ENCODE peak calls at places on chromosomes 16 and 17, in six cellular contexts. W is epithelial cell of esophagus, D is HFF-Myc, T is A549, N is mammary epithelial cell, F is body of pancreas. Y is an unnamed sample.

GRCh38 chr16:71882505-71883192 is 1.3 kb downstream of the ZNF821 start:
- DNase-seq in W (peak; percentile 89), D (peak; percentile 61), T (peak; percentile 83), N (peak; percentile 67), F (peak; percentile 70), Y (peak; percentile 84)

GRCh38 chr17:13757871-13758270 is 156.1 kb upstream of the HS3ST3A1 start:
- DNase-seq in W (no peak), D (no peak), T (no peak), N (no peak), F (no peak), Y (no peak)

GRCh38 chr16:88814144-88814502 is 2.4 kb upstream of the APRT start:
- DNase-seq in W (no peak), D (no peak), T (no peak), N (no peak), F (no peak), Y (no peak)

GRCh38 chr17:15475620-15476354 is 8.4 kb upstream of the CDRT4 start:
- DNase-seq in W (peak; percentile 52), D (no peak), T (no peak), N (peak; percentile 9), F (no peak), Y (peak; percentile 31)

GRCh38 chr17:9072626-9073339 is 51.5 kb downstream of the NTN1 start:
- DNase-seq in W (peak; percentile 5), D (no peak), T (no peak), N (no peak), F (peak; percentile 54), Y (peak; percentile 3)

GRCh38 chr17:79926002-79926307 is 86.7 kb upstream of the CBX4 start:
- DNase-seq in W (no peak), D (no peak), T (no peak), N (no peak), F (no peak), Y (no peak)

GRCh38 chr16:9570521-9570920 is 479.1 kb downstream of the HAPSTR1 start:
- DNase-seq in W (no peak), D (no peak), T (no peak), N (no peak), F (no peak), Y (no peak)

GRCh38 chr16:75296606-75297005 is 45.2 kb upstream of the BCAR1 start:
- DNase-seq in W (no peak), D (no peak), T (no peak), N (no peak), F (peak; percentile 79), Y (no peak)

GRCh38 chr16:50878536-50878935 is 136.7 kb downstream of the CYLD start:
- DNase-seq in W (no peak), D (no peak), T (no peak), N (no peak), F (no peak), Y (no peak)

GRCh38 chr17:11899494-11899893 is 97.8 kb downstream of the ZNF18 start:
- DNase-seq in W (peak; percentile 6), D (no peak), T (no peak), N (no peak), F (no peak), Y (no peak)

GRCh38 chr16:48125888-48126287 is 29.9 kb downstream of the ABCC12 start:
- DNase-seq in W (no peak), D (no peak), T (no peak), N (no peak), F (peak; percentile 3), Y (no peak)

GRCh38 chr17:79479876-79480275 is 131.0 kb downstream of the RBFOX3 start:
- DNase-seq in W (no peak), D (no peak), T (no peak), N (no peak), F (no peak), Y (no peak)

GRCh38 chr16:7596285-7596684 is 263.6 kb downstream of the RBFOX1 start:
- DNase-seq in W (no peak), D (no peak), T (no peak), N (no peak), F (no peak), Y (no peak)

GRCh38 chr16:31105677-31106213 is 2.4 kb upstream of the BCKDK start:
- DNase-seq in W (peak; percentile 44), D (peak; percentile 32), T (peak; percentile 69), N (peak; percentile 20), F (peak; percentile 92), Y (no peak)

GRCh38 chr16:64121473-64121872 is 1000.4 kb downstream of the CDH11 start:
- DNase-seq in W (peak; percentile 65), D (no peak), T (no peak), N (peak; percentile 80), F (no peak), Y (peak; percentile 61)

GRCh38 chr16:10521681-10522274 is 58.6 kb downstream of the EMP2 start:
- DNase-seq in W (peak; percentile 75), D (peak; percentile 67), T (peak; percentile 45), N (peak; percentile 45), F (peak; percentile 71), Y (peak; percentile 62)

GRCh38 chr16:67672306-67672705 is 5.7 kb downstream of the C16orf86 start:
- DNase-seq in W (no peak), D (no peak), T (no peak), N (no peak), F (no peak), Y (no peak)

GRCh38 chr16:20401066-20401465 is 3.5 kb downstream of the PDILT start:
- DNase-seq in W (no peak), D (no peak), T (no peak), N (no peak), F (no peak), Y (no peak)

GRCh38 chr17:15121426-15121825 is 143.7 kb downstream of the PMP22 start:
- DNase-seq in W (no peak), D (no peak), T (no peak), N (no peak), F (no peak), Y (no peak)

GRCh38 chr16:85146532-85146797 is 34.2 kb upstream of the CIBAR2 start:
- DNase-seq in W (no peak), D (no peak), T (no peak), N (no peak), F (no peak), Y (no peak)

GRCh38 chr17:57638284-57638683 is 106.8 kb downstream of the CCDC182 start:
- DNase-seq in W (no peak), D (no peak), T (no peak), N (no peak), F (no peak), Y (no peak)

GRCh38 chr17:7294614-7295153 is at the start of gene YBX2:
- DNase-seq in W (peak; percentile 76), D (no peak), T (peak; percentile 90), N (peak; percentile 45), F (peak; percentile 81), Y (no peak)

GRCh38 chr17:76260220-76260619 is 4.9 kb upstream of the UBALD2 start:
- DNase-seq in W (no peak), D (no peak), T (no peak), N (no peak), F (no peak), Y (no peak)

GRCh38 chr17:75815399-75815798 is 28.8 kb downstream of the UNC13D start:
- DNase-seq in W (no peak), D (no peak), T (no peak), N (no peak), F (no peak), Y (no peak)

GRCh38 chr17:50396261-50397110 is 837 bp downstream of the LRRC59 start:
- DNase-seq in W (peak; percentile 82), D (no peak), T (peak; percentile 58), N (peak; percentile 68), F (peak; percentile 85), Y (peak; percentile 64)

GRCh38 chr17:69597898-69598692 is 183.6 kb downstream of the MAP2K6 start:
- DNase-seq in W (peak; percentile 92), D (no peak), T (no peak), N (peak; percentile 77), F (no peak), Y (peak; percentile 89)

GRCh38 chr16:22216191-22216831 is 10.2 kb downstream of the EEF2K start:
- DNase-seq in W (no peak), D (no peak), T (no peak), N (no peak), F (no peak), Y (no peak)

GRCh38 chr17:3027786-3028532 is 35.4 kb downstream of the OR1D5 start:
- DNase-seq in W (no peak), D (no peak), T (no peak), N (no peak), F (no peak), Y (no peak)

GRCh38 chr17:31917065-31917529 is 15.6 kb upstream of the UTP6 start:
- DNase-seq in W (no peak), D (no peak), T (no peak), N (no peak), F (peak; percentile 12), Y (no peak)

GRCh38 chr17:83198366-83199341 is 119.2 kb downstream of the METRNL start:
- DNase-seq in W (no peak), D (no peak), T (no peak), N (no peak), F (peak; percentile 10), Y (no peak)
- H3K4me3 ChIP-seq in W (no peak overlapping the region), D (no peak overlapping the region), T (no peak overlapping the region), N (no peak overlapping the region), F (no peak overlapping the region), Y (no peak overlapping the region)

DNA sequence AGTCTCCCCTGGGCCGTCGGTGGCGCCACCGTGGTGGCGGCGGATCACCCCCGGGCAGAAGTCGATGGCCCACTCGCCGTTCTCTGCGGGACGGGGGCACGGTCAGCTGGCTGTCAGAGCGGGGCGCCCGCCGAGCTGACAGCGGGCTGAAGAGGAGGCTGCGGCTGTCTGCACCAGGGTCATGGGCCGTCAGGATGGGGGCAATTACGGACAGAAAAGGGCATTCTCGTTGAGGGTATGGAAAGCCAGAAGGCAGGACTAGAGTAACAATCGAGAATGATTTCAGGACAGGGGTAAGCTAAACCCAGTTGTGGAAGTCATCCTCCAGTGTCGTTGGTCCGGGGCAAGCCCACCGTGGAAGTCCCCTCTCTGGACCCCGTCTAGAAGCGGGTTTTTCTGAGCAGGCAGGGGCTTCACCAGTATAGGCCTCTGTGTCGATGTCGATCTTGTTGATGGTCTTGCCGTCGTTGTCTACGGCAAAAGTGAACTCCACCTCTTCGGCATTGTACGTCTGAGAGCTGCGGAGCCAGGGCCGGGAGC is 1.7 kb downstream of the CHRNE start:
- DNase-seq in W (no peak), D (no peak), T (no peak), N (no peak), F (no peak), Y (no peak)
- H3K4me3 ChIP-seq in W (no peak overlapping the region), D (no peak overlapping the region), T (no peak overlapping the region), N (no peak overlapping the region), F (no peak overlapping the region), Y (no peak overlapping the region)

GRCh38 chr16:3036726-3037315 is at the start of gene BICDL2:
- DNase-seq in W (no peak), D (no peak), T (no peak), N (no peak), F (peak; percentile 83), Y (no peak)
- H3K4me3 ChIP-seq in W (peak within 1 kb of the TSS; percentile 61), D (no peak within 1 kb of the TSS), T (peak within 1 kb of the TSS; percentile 30), N (no peak within 1 kb of the TSS), F (peak within 1 kb of the TSS; percentile 52), Y (peak within 1 kb of the TSS; percentile 72)

GRCh38 chr16:57690782-57691471 is 3.7 kb upstream of the DRC7 start:
- DNase-seq in W (no peak), D (no peak), T (no peak), N (no peak), F (no peak), Y (no peak)

GRCh38 chr16:57692636-57693035 is 2.0 kb upstream of the DRC7 start:
- DNase-seq in W (no peak), D (no peak), T (no peak), N (no peak), F (no peak), Y (no peak)

GRCh38 chr16:57688987-57689771 is 5.4 kb upstream of the DRC7 start:
- DNase-seq in W (no peak), D (no peak), T (no peak), N (no peak), F (peak; percentile 83), Y (no peak)

GRCh38 chr16:57688487-57688986 is 6.1 kb upstream of the DRC7 start:
- DNase-seq in W (no peak), D (no peak), T (no peak), N (no peak), F (no peak), Y (no peak)

GRCh38 chr16:57689772-57690558 is 4.6 kb upstream of the DRC7 start:
- DNase-seq in W (no peak), D (no peak), T (no peak), N (no peak), F (no peak), Y (no peak)
- H3K4me3 ChIP-seq in W (no peak overlapping the region), D (no peak overlapping the region), T (no peak overlapping the region), N (no peak overlapping the region), F (no peak overlapping the region), Y (no peak overlapping the region)

Y was measured in bronchial epithelial cell.